ENCODE peak calls at places on chromosomes 1 and 21, in five cellular contexts. One of them, this sample, is unnamed.

GRCh38 chr1:118247593-118247992 is 62.6 kb upstream of the SPAG17 start:
- DNase-seq in GM12878: no peak
- DNase-seq in IMR-90: peak; percentile 10
- DNase-seq in astrocyte: peak; percentile 3
- DNase-seq in colonic mucosa: no peak
- DNase-seq in this sample: no peak

GRCh38 chr1:151858886-151859665 is 5.6 kb upstream of the THEM5 start:
- DNase-seq in GM12878: no peak
- DNase-seq in astrocyte: no peak
- DNase-seq in IMR-90: no peak
- DNase-seq in colonic mucosa: no peak
- DNase-seq in this sample: no peak

GRCh38 chr1:47635111-47635510 is 197.3 kb downstream of the FOXD2 start:
- DNase-seq in colonic mucosa: no peak
- DNase-seq in GM12878: no peak
- DNase-seq in IMR-90: no peak
- DNase-seq in astrocyte: no peak
- DNase-seq in this sample: no peak

GRCh38 chr1:172146149-172146850 is 274.2 kb upstream of the C1orf105 start:
- DNase-seq in astrocyte: peak; percentile 34
- DNase-seq in IMR-90: peak; percentile 63
- DNase-seq in GM12878: no peak
- DNase-seq in colonic mucosa: no peak
- DNase-seq in this sample: no peak

GRCh38 chr1:215321802-215322201 is 239.3 kb downstream of the KCNK2 start:
- DNase-seq in colonic mucosa: no peak
- DNase-seq in astrocyte: peak; percentile 4
- DNase-seq in GM12878: no peak
- DNase-seq in IMR-90: no peak
- DNase-seq in this sample: no peak

GRCh38 chr1:51666463-51666862 is 49.6 kb downstream of the OSBPL9 start:
- DNase-seq in astrocyte: peak; percentile 96
- DNase-seq in IMR-90: peak; percentile 69
- DNase-seq in GM12878: no peak
- DNase-seq in colonic mucosa: no peak
- DNase-seq in this sample: no peak

GRCh38 chr1:21669287-21670058 is at the start of gene RAP1GAP:
- DNase-seq in GM12878: no peak
- DNase-seq in astrocyte: no peak
- DNase-seq in colonic mucosa: peak; percentile 53
- DNase-seq in IMR-90: no peak
- DNase-seq in this sample: no peak

GRCh38 chr1:22341791-22342605 is 109.7 kb upstream of the ZBTB40 start:
- DNase-seq in astrocyte: peak; percentile 29
- DNase-seq in GM12878: no peak
- DNase-seq in IMR-90: peak; percentile 28
- DNase-seq in colonic mucosa: peak; percentile 32
- DNase-seq in this sample: no peak

GRCh38 chr1:185825556-185825955 is 91.4 kb downstream of the HMCN1 start:
- DNase-seq in IMR-90: no peak
- DNase-seq in astrocyte: peak; percentile 33
- DNase-seq in GM12878: no peak
- DNase-seq in colonic mucosa: no peak
- DNase-seq in this sample: no peak

GRCh38 chr1:180040034-180040433 is 85.4 kb downstream of the CEP350 start:
- DNase-seq in IMR-90: peak; percentile 37
- DNase-seq in GM12878: no peak
- DNase-seq in colonic mucosa: no peak
- DNase-seq in astrocyte: peak; percentile 16
- DNase-seq in this sample: no peak

GRCh38 chr1:51392241-51392640 is 61.9 kb upstream of the TTC39A start:
- DNase-seq in GM12878: no peak
- DNase-seq in IMR-90: no peak
- DNase-seq in astrocyte: no peak
- DNase-seq in colonic mucosa: no peak
- DNase-seq in this sample: no peak

GRCh38 chr1:167635233-167635648 is 5.2 kb downstream of the RCSD1 start:
- DNase-seq in astrocyte: peak; percentile 20
- DNase-seq in GM12878: no peak
- DNase-seq in IMR-90: no peak
- DNase-seq in colonic mucosa: no peak
- DNase-seq in this sample: no peak

GRCh38 chr1:153791856-153792253 is 16.6 kb downstream of the SLC27A3 start:
- DNase-seq in astrocyte: peak; percentile 57
- DNase-seq in GM12878: no peak
- DNase-seq in IMR-90: peak; percentile 72
- DNase-seq in colonic mucosa: no peak
- DNase-seq in this sample: no peak

GRCh38 chr1:54017979-54018378 is at the start of gene LDLRAD1:
- DNase-seq in astrocyte: no peak
- DNase-seq in GM12878: no peak
- DNase-seq in IMR-90: no peak
- DNase-seq in colonic mucosa: peak; percentile 38
- DNase-seq in this sample: no peak

GRCh38 chr1:164051791-164052190 is 507.2 kb upstream of the PBX1 start:
- DNase-seq in colonic mucosa: no peak
- DNase-seq in IMR-90: no peak
- DNase-seq in GM12878: no peak
- DNase-seq in astrocyte: no peak
- DNase-seq in this sample: no peak

GRCh38 chr1:67685558-67686271 is 714 bp downstream of the GADD45A start:
- DNase-seq in colonic mucosa: peak; percentile 51
- DNase-seq in IMR-90: no peak
- DNase-seq in GM12878: no peak
- DNase-seq in astrocyte: no peak
- DNase-seq in this sample: peak; percentile 65

GRCh38 chr21:26457817-26458216 is 115.3 kb downstream of the CYYR1 start:
- DNase-seq in colonic mucosa: no peak
- DNase-seq in astrocyte: no peak
- DNase-seq in GM12878: no peak
- DNase-seq in IMR-90: no peak
- DNase-seq in this sample: no peak

GRCh38 chr1:32489774-32490454 is 25.0 kb downstream of the ZBTB8B start:
- DNase-seq in astrocyte: no peak
- DNase-seq in IMR-90: no peak
- DNase-seq in GM12878: no peak
- DNase-seq in colonic mucosa: no peak
- DNase-seq in this sample: no peak

GRCh38 chr1:160808289-160808688 is 12.3 kb downstream of the LY9 start:
- DNase-seq in colonic mucosa: no peak
- DNase-seq in astrocyte: no peak
- DNase-seq in IMR-90: no peak
- DNase-seq in GM12878: no peak
- DNase-seq in this sample: no peak

GRCh38 chr1:81304187-81304586 is 496.5 kb upstream of the ADGRL2 start:
- DNase-seq in GM12878: no peak
- DNase-seq in IMR-90: peak; percentile 51
- DNase-seq in colonic mucosa: no peak
- DNase-seq in astrocyte: peak; percentile 43
- DNase-seq in this sample: no peak

GRCh38 chr1:180633092-180634045 is 1.5 kb downstream of the XPR1 start:
- DNase-seq in GM12878: no peak
- DNase-seq in IMR-90: peak; percentile 57
- DNase-seq in colonic mucosa: no peak
- DNase-seq in astrocyte: peak; percentile 36
- DNase-seq in this sample: no peak

GRCh38 chr1:2345297-2346075 is 45.9 kb downstream of the MORN1 start:
- DNase-seq in IMR-90: no peak
- DNase-seq in colonic mucosa: no peak
- DNase-seq in GM12878: no peak
- DNase-seq in astrocyte: no peak
- DNase-seq in this sample: no peak

GRCh38 chr1:164591858-164592257 is 32.9 kb downstream of the PBX1 start:
- DNase-seq in astrocyte: peak; percentile 89
- DNase-seq in GM12878: no peak
- DNase-seq in colonic mucosa: no peak
- DNase-seq in IMR-90: peak; percentile 31
- DNase-seq in this sample: no peak

GRCh38 chr21:38139380-38140168 is 117.2 kb upstream of the KCNJ15 start:
- DNase-seq in colonic mucosa: no peak
- DNase-seq in astrocyte: peak; percentile 7
- DNase-seq in IMR-90: peak; percentile 62
- DNase-seq in GM12878: no peak
- DNase-seq in this sample: no peak

GRCh38 chr21:42903817-42904216 is 10.7 kb downstream of the NDUFV3 start:
- DNase-seq in GM12878: no peak
- DNase-seq in colonic mucosa: no peak
- DNase-seq in astrocyte: no peak
- DNase-seq in IMR-90: no peak
- DNase-seq in this sample: no peak

GRCh38 chr1:178725603-178726517 is 816 bp downstream of the RALGPS2 start:
- DNase-seq in colonic mucosa: peak; percentile 91
- DNase-seq in GM12878: peak; percentile 32
- DNase-seq in IMR-90: peak; percentile 84
- DNase-seq in astrocyte: peak; percentile 88
- DNase-seq in this sample: peak; percentile 26

GRCh38 chr1:233170741-233171140 is 124.8 kb downstream of the PCNX2 start:
- DNase-seq in GM12878: no peak
- DNase-seq in astrocyte: no peak
- DNase-seq in IMR-90: no peak
- DNase-seq in colonic mucosa: no peak
- DNase-seq in this sample: no peak

GRCh38 chr1:45785583-45785982 is 17.8 kb upstream of the MAST2 start:
- DNase-seq in IMR-90: no peak
- DNase-seq in colonic mucosa: no peak
- DNase-seq in astrocyte: no peak
- DNase-seq in GM12878: peak; percentile 53
- DNase-seq in this sample: peak; percentile 8

GRCh38 chr1:201423655-201424610 is 2.4 kb upstream of the TNNI1 start:
- DNase-seq in GM12878: no peak
- DNase-seq in astrocyte: no peak
- DNase-seq in IMR-90: no peak
- DNase-seq in colonic mucosa: no peak
- DNase-seq in this sample: no peak

GRCh38 chr1:41347276-41347675 is 14.0 kb upstream of the FOXO6 start:
- DNase-seq in GM12878: no peak
- DNase-seq in astrocyte: no peak
- DNase-seq in IMR-90: no peak
- DNase-seq in colonic mucosa: no peak
- DNase-seq in this sample: no peak

GRCh38 chr1:208029381-208030319 is 118.7 kb upstream of the CD34 start:
- DNase-seq in IMR-90: peak; percentile 74
- DNase-seq in astrocyte: peak; percentile 78
- DNase-seq in colonic mucosa: peak; percentile 36
- DNase-seq in GM12878: no peak
- DNase-seq in this sample: no peak

GRCh38 chr1:215146252-215146975 is 63.9 kb downstream of the KCNK2 start:
- DNase-seq in colonic mucosa: peak; percentile 20
- DNase-seq in GM12878: no peak
- DNase-seq in astrocyte: peak; percentile 20
- DNase-seq in IMR-90: peak; percentile 64
- DNase-seq in this sample: no peak

GRCh38 chr1:226082959-226083302 is 20.4 kb downstream of the H3-3A start:
- DNase-seq in astrocyte: peak; percentile 16
- DNase-seq in colonic mucosa: no peak
- DNase-seq in IMR-90: no peak
- DNase-seq in GM12878: no peak
- DNase-seq in this sample: no peak

GRCh38 chr1:226082587-226082917 is 20.0 kb downstream of the H3-3A start:
- DNase-seq in astrocyte: no peak
- DNase-seq in colonic mucosa: no peak
- DNase-seq in GM12878: no peak
- DNase-seq in IMR-90: no peak
- DNase-seq in this sample: no peak

GRCh38 chr1:226085675-226086074 is 23.2 kb downstream of the H3-3A start:
- DNase-seq in astrocyte: no peak
- DNase-seq in IMR-90: no peak
- DNase-seq in GM12878: no peak
- DNase-seq in colonic mucosa: no peak
- DNase-seq in this sample: no peak

GRCh38 chr1:226086776-226087175 is 24.3 kb downstream of the H3-3A start:
- DNase-seq in GM12878: no peak
- DNase-seq in colonic mucosa: no peak
- DNase-seq in IMR-90: no peak
- DNase-seq in astrocyte: no peak
- DNase-seq in this sample: no peak

GRCh38 chr1:226083303-226084101 is 21.0 kb downstream of the H3-3A start:
- DNase-seq in colonic mucosa: peak; percentile 97
- DNase-seq in GM12878: peak; percentile 38
- DNase-seq in IMR-90: peak; percentile 60
- DNase-seq in astrocyte: peak; percentile 42
- DNase-seq in this sample: peak; percentile 93
- TF ChIP-seq CTCF in colonic mucosa: no peak
- TF ChIP-seq CTCF in GM12878: no peak
- TF ChIP-seq CTCF in IMR-90: no peak
- TF ChIP-seq CTCF in astrocyte: no peak
- TF ChIP-seq CTCF in this sample: no peak

GRCh38 chr1:42943166-42943565 is 15.5 kb downstream of the SLC2A1 start:
- DNase-seq in IMR-90: no peak
- DNase-seq in astrocyte: peak; percentile 75
- DNase-seq in GM12878: no peak
- DNase-seq in colonic mucosa: peak; percentile 92
- DNase-seq in this sample: no peak
- H3K4me3 ChIP-seq in IMR-90: no peak overlapping the region
- H3K4me3 ChIP-seq in astrocyte: no peak overlapping the region
- H3K4me3 ChIP-seq in GM12878: no peak overlapping the region
- H3K4me3 ChIP-seq in colonic mucosa: no peak overlapping the region
- H3K4me3 ChIP-seq in this sample: no peak overlapping the region

GRCh38 chr1:234231893-234232276 is 141.4 kb upstream of the COA6 start:
- DNase-seq in astrocyte: no peak
- DNase-seq in colonic mucosa: no peak
- DNase-seq in IMR-90: no peak
- DNase-seq in GM12878: no peak
- DNase-seq in this sample: no peak
- TF ChIP-seq CTCF in astrocyte: no peak
- TF ChIP-seq CTCF in colonic mucosa: no peak
- TF ChIP-seq CTCF in IMR-90: no peak
- TF ChIP-seq CTCF in GM12878: no peak
- TF ChIP-seq CTCF in this sample: no peak

GRCh38 chr1:197911172-197911856 is 5.9 kb upstream of the LHX9 start:
- DNase-seq in GM12878: no peak
- DNase-seq in astrocyte: no peak
- DNase-seq in IMR-90: no peak
- DNase-seq in colonic mucosa: no peak
- DNase-seq in this sample: no peak
- H3K4me3 ChIP-seq in GM12878: no peak overlapping the region
- H3K4me3 ChIP-seq in astrocyte: no peak overlapping the region
- H3K4me3 ChIP-seq in IMR-90: no peak overlapping the region
- H3K4me3 ChIP-seq in colonic mucosa: no peak overlapping the region
- H3K4me3 ChIP-seq in this sample: no peak overlapping the region